ENCODE peak calls at places on chromosomes 5 and 9, in six cellular contexts. G, I, T, K, D and H are unnamed samples.
A peak's percentile ranks its signal among the peaks of the same experiment; 100 is the strongest.

GRCh38 chr5:6904822-6905221 is 191.6 kb downstream of the TENT4A start:
- DNase-seq in K (no peak), T (no peak), D (no peak), I (no peak), G (no peak), H (no peak)

GRCh38 chr9:13962006-13962405 is 351.9 kb downstream of the NFIB start:
- DNase-seq in G (no peak), D (no peak), K (no peak), T (no peak), I (peak; percentile 40), H (no peak)

GRCh38 chr5:17235736-17236330 is 18.4 kb downstream of the BASP1 start:
- DNase-seq in K (no peak), G (no peak), T (no peak), I (peak; percentile 85), D (no peak), H (no peak)

GRCh38 chr9:87122947-87123685 is 175.8 kb upstream of the GAS1 start:
- DNase-seq in T (no peak), I (peak; percentile 95), D (no peak), K (no peak), G (peak; percentile 83), H (no peak)

GRCh38 chr9:129550199-129550839 is 70.6 kb downstream of the C9orf50 start:
- DNase-seq in I (peak; percentile 49), T (peak; percentile 37), G (no peak), K (no peak), D (peak; percentile 97), H (no peak)

GRCh38 chr5:171640396-171640981 is 145.1 kb upstream of the SMIM23 start:
- DNase-seq in T (no peak), D (no peak), K (no peak), G (no peak), I (no peak), H (no peak)

GRCh38 chr9:76917299-76917698 is 11.4 kb upstream of the PRUNE2 start:
- DNase-seq in T (no peak), D (no peak), K (no peak), G (no peak), I (peak; percentile 66), H (no peak)

GRCh38 chr9:92746567-92747458 is 17.8 kb downstream of the BICD2 start:
- DNase-seq in T (no peak), G (no peak), I (peak; percentile 27), D (peak; percentile 69), K (no peak), H (no peak)

GRCh38 chr9:89740722-89741121 is 135.9 kb downstream of the GADD45G start:
- DNase-seq in G (no peak), I (no peak), K (peak; percentile 39), T (no peak), D (no peak), H (no peak)

GRCh38 chr5:159916841-159917761 is 819 bp downstream of the ADRA1B start:
- DNase-seq in D (no peak), I (no peak), T (no peak), K (no peak), G (no peak), H (no peak)

GRCh38 chr5:94423411-94423810 is 195.0 kb downstream of the KIAA0825 start:
- DNase-seq in K (no peak), D (no peak), T (no peak), I (no peak), G (no peak), H (no peak)